ENCODE peak calls at places on chromosomes 6 and 20, in seven cellular contexts. I is GM13976, T is mammary epithelial cell, Y is kidney epithelial cell, J is fibroblast of lung, K is fibroblast of the aortic adventitia, U is lower leg skin. E is an unnamed sample.

GRCh38 chr20:54133434-54134427 is 40.1 kb downstream of the CYP24A1 start:
- DNase-seq in K (no peak), I (no peak), Y (peak), U (no peak), T (peak), J (peak), E (no peak)

GRCh38 chr6:72374864-72375263 is 247.0 kb upstream of the KCNQ5 start:
- DNase-seq in T (peak), I (no peak), J (no peak), K (no peak), Y (no peak), U (no peak), E (no peak)

GRCh38 chr6:78746457-78746856 is 120.9 kb upstream of the IRAK1BP1 start:
- DNase-seq in U (no peak), K (peak), Y (no peak), I (no peak), T (no peak), J (peak), E (no peak)

GRCh38 chr20:39453890-39454289 is 491.7 kb downstream of the DHX35 start:
- DNase-seq in Y (no peak), K (no peak), T (no peak), I (no peak), U (no peak), J (no peak), E (no peak)

GRCh38 chr6:16286151-16286522 is 47.8 kb downstream of the GMPR start:
- DNase-seq in U (no peak), T (no peak), K (peak), J (peak), I (peak), Y (no peak), E (peak)

GRCh38 chr6:113629940-113630339 is 227.2 kb upstream of the MARCKS start:
- DNase-seq in K (peak), T (no peak), U (no peak), I (no peak), Y (no peak), J (no peak), E (no peak)

GRCh38 chr6:53603381-53604121 is 58.6 kb upstream of the GCLC start:
- DNase-seq in T (no peak), J (peak), I (no peak), Y (no peak), K (peak), U (no peak), E (no peak)

GRCh38 chr6:168123165-168123911 is 44.3 kb upstream of the FRMD1 start:
- DNase-seq in I (no peak), Y (no peak), T (no peak), J (no peak), U (peak), K (no peak), E (peak)

GRCh38 chr6:81371929-81372328 is 380.6 kb downstream of the TENT5A start:
- DNase-seq in T (no peak), I (no peak), J (no peak), K (no peak), U (no peak), Y (no peak), E (no peak)

GRCh38 chr6:33595001-33595846 is 15.1 kb upstream of the BAK1 start:
- DNase-seq in K (no peak), J (peak), U (no peak), T (no peak), Y (no peak), I (no peak), E (no peak)

GRCh38 chr20:63249891-63250290 is 4.4 kb downstream of the NKAIN4 start:
- DNase-seq in U (no peak), K (no peak), Y (no peak), I (no peak), T (no peak), J (no peak), E (no peak)

GRCh38 chr6:44662461-44663121 is 275.1 kb downstream of the CDC5L start:
- DNase-seq in U (no peak), K (no peak), Y (peak), I (no peak), T (no peak), J (no peak), E (no peak)

GRCh38 chr20:35091808-35092523 is 641 bp downstream of the TRPC4AP start:
- DNase-seq in J (peak), I (no peak), K (peak), T (no peak), U (no peak), Y (no peak), E (no peak)

GRCh38 chr6:7615611-7616383 is 25.8 kb downstream of the SNRNP48 start:
- DNase-seq in I (peak), U (peak), T (peak), J (peak), K (peak), Y (peak), E (no peak)

GRCh38 chr20:24995741-24996448 is 3.3 kb upstream of the APMAP start:
- DNase-seq in T (no peak), I (no peak), J (no peak), U (no peak), K (peak), Y (no peak), E (no peak)

GRCh38 chr20:46835418-46835817 is 59.2 kb upstream of the EYA2 start:
- DNase-seq in I (no peak), Y (no peak), U (no peak), K (no peak), J (no peak), T (no peak), E (no peak)

GRCh38 chr20:53495357-53495756 is 98.3 kb downstream of the ZNF217 start:
- DNase-seq in K (no peak), Y (no peak), I (no peak), T (no peak), U (no peak), J (no peak), E (no peak)

GRCh38 chr6:36772401-36772800 is 66.8 kb downstream of the CPNE5 start:
- DNase-seq in T (no peak), K (no peak), J (no peak), U (no peak), Y (no peak), I (no peak), E (no peak)

GRCh38 chr6:52549428-52549827 is 27.4 kb downstream of the TRAM2 start:
- DNase-seq in Y (no peak), J (no peak), U (no peak), K (no peak), I (no peak), T (no peak), E (no peak)

GRCh38 chr6:100553243-100553642 is 88.5 kb upstream of the SIM1 start:
- DNase-seq in J (no peak), I (no peak), T (no peak), K (no peak), Y (no peak), U (no peak), E (no peak)

GRCh38 chr20:33601016-33601415 is 61.1 kb upstream of the C20orf144 start:
- DNase-seq in U (no peak), T (no peak), I (no peak), K (no peak), Y (no peak), J (no peak), E (no peak)

DNA sequence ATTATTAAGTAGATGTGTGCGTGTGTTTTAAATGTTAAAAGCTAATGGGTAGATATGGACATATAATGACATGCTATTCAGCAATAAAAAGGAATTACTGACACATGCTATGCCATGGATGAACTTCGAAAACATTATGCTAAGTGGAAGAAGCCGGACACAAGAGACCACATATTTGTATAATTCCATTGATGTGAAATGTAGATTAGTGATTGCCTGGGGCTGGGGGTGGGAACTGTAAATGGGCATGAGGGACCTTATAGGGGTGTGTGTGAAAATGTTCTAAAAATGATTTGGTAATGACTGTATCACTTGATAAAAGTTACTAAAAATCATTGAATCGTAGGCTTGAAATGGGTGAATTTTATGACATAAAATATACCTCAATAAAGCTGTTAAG is 104.5 kb upstream of the BEND3 start:
- DNase-seq in T (no peak), I (no peak), U (no peak), K (no peak), Y (no peak), J (no peak), E (no peak)
- TF ChIP-seq CTCF in T (no peak), I (no peak), U (no peak), K (no peak), Y (no peak), J (no peak), E (no peak)

GRCh38 chr6:10419749-10420545 is 5.1 kb upstream of the TFAP2A start:
- DNase-seq in U (no peak), K (no peak), T (peak), I (peak), J (no peak), Y (no peak), E (peak)

GRCh38 chr6:10422282-10423034 is 7.6 kb upstream of the TFAP2A start:
- DNase-seq in K (no peak), J (no peak), U (no peak), I (peak), Y (no peak), T (no peak), E (no peak)

GRCh38 chr6:10421508-10422281 is 6.8 kb upstream of the TFAP2A start:
- DNase-seq in U (no peak), K (no peak), Y (no peak), I (peak), J (no peak), T (no peak), E (no peak)

GRCh38 chr6:10418862-10419748 is 4.2 kb upstream of the TFAP2A start:
- DNase-seq in T (peak), K (no peak), J (no peak), I (peak), Y (no peak), U (no peak), E (peak)

GRCh38 chr6:10420546-10421507 is 6.0 kb upstream of the TFAP2A start:
- DNase-seq in T (no peak), Y (no peak), U (no peak), J (no peak), K (no peak), I (peak), E (peak)
- TF ChIP-seq CTCF in T (no peak), Y (peak), U (no peak), J (no peak), K (peak), I (no peak), E (peak)

DNA sequence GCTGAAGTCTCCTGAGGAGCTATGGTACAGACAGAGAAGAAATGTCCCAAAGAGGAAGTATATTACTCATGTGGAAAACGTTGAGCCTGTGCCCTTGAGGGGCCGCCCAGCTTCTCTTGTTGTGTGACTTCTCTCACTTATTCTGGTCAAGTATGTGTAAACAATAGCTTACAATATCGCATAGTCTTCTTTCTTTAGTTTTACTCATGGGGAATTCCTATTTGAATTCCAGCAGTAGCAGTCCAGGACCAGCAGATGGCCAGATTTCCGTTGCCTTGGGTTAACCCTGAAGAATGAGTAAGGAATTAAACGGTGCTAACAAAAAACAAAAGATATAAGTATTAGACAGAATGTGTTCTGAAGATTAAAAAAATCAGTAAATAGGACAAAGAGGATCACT is 522.0 kb upstream of the GJE1 start:
- DNase-seq in I (no peak), K (peak), T (peak), J (peak), Y (no peak), U (no peak), E (no peak)
- TF ChIP-seq CTCF in I (no peak), K (peak), T (peak), J (peak), Y (peak), U (no peak), E (peak)

DNA sequence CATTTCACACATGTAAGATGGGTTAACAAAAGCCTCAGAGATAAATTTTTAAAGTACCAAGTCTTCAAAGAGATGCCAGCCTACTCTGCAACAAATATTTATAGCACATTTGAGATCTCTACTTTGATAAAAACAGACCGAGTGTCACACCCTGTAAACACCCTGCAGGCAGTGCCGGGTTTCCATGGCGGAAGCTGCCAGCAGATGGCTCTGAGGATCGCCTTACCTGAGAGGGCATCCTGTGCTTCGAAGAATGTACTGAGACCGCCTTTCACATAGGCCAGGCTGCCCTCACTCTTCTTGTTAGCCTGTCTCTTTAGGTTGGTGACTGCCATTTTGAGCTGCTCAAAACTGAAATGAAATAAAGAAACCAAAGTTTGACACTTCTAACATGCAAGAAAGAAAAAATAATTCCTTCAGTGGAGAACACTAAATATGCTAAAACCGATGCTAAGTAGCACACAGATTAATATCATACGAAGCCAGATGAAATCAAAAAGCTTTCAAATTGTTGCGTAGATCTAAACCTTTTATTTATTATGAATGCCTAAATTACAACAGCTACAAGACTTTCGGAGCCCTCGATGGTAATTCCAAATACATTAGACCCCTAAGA is 39.3 kb downstream of the HUS1B start:
- DNase-seq in U (peak), J (no peak), Y (no peak), K (no peak), T (no peak), I (no peak), E (no peak)
- TF ChIP-seq CTCF in U (no peak), J (no peak), Y (peak), K (no peak), T (peak), I (no peak), E (no peak)

DNA sequence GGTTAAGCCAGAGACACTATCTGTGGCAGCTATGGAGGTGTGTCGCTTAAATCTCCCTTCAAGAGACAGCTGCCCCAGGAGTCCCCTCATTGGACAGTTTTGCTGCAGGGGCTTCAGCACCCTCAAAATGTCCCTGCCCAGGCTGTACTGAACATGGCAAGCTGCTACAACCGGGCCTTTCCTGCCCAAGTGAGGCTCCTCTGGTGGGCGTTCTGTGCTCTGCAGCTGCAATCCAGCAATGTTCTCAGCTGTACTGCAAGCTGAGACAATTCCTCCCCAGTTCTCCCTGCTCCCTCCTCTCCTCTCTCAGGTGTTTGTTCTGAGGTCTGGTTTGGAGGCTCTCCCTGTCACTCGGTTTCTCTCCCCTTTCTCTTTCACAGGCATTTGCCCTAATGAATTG is 190.8 kb upstream of the LAMP5 start:
- DNase-seq in T (no peak), U (no peak), K (no peak), J (no peak), Y (no peak), I (no peak), E (peak)
- TF ChIP-seq CTCF in T (peak), U (no peak), K (peak), J (peak), Y (peak), I (no peak), E (peak)

GRCh38 chr20:50509923-50510705 is at the start of gene PTPN1:
- DNase-seq in J (peak), K (peak), T (peak), U (peak), Y (peak), I (peak), E (peak)
- TF ChIP-seq CTCF in J (peak), K (peak), T (peak), U (no peak), Y (no peak), I (no peak), E (no peak)